ENCODE peak calls at places on chromosomes 7 and 10, in nine cellular contexts. One of them, this sample, is unnamed. For H3K9me3, the result is how much of the 10 kb centered on the place peaks cover.

GRCh38 chr7:103805376-103805775 is 184.1 kb downstream of the RELN start:
- DNase-seq in AG04450: no peak
- DNase-seq in heart left ventricle: no peak
- DNase-seq in stomach: no peak
- DNase-seq in left ventricle myocardium inferior: no peak
- DNase-seq in WERI-Rb-1: no peak
- DNase-seq in A549: no peak
- DNase-seq in colonic mucosa: no peak
- DNase-seq in H9: no peak
- DNase-seq in this sample: no peak

GRCh38 chr10:4984971-4985594 is 18.6 kb downstream of the AKR1C2 start:
- DNase-seq in A549: peak
- DNase-seq in heart left ventricle: no peak
- DNase-seq in left ventricle myocardium inferior: no peak
- DNase-seq in H9: no peak
- DNase-seq in AG04450: no peak
- DNase-seq in stomach: no peak
- DNase-seq in WERI-Rb-1: no peak
- DNase-seq in colonic mucosa: no peak
- DNase-seq in this sample: peak

GRCh38 chr10:129621694-129622093 is 154.7 kb downstream of the MGMT start:
- DNase-seq in A549: no peak
- DNase-seq in colonic mucosa: no peak
- DNase-seq in stomach: no peak
- DNase-seq in heart left ventricle: no peak
- DNase-seq in left ventricle myocardium inferior: no peak
- DNase-seq in WERI-Rb-1: no peak
- DNase-seq in AG04450: no peak
- DNase-seq in H9: no peak
- DNase-seq in this sample: no peak

GRCh38 chr10:5905854-5906507 is 15.9 kb downstream of the FBH1 start:
- DNase-seq in left ventricle myocardium inferior: peak
- DNase-seq in H9: no peak
- DNase-seq in heart left ventricle: peak
- DNase-seq in stomach: peak
- DNase-seq in colonic mucosa: no peak
- DNase-seq in WERI-Rb-1: no peak
- DNase-seq in AG04450: no peak
- DNase-seq in A549: no peak
- DNase-seq in this sample: no peak

GRCh38 chr10:76916536-76916935 is 721.1 kb downstream of the KCNMA1 start:
- DNase-seq in heart left ventricle: no peak
- DNase-seq in A549: no peak
- DNase-seq in AG04450: no peak
- DNase-seq in left ventricle myocardium inferior: no peak
- DNase-seq in colonic mucosa: no peak
- DNase-seq in H9: no peak
- DNase-seq in stomach: no peak
- DNase-seq in WERI-Rb-1: no peak
- DNase-seq in this sample: no peak

GRCh38 chr10:68787813-68788212 is 39.5 kb upstream of the STOX1 start:
- DNase-seq in colonic mucosa: no peak
- DNase-seq in WERI-Rb-1: no peak
- DNase-seq in H9: no peak
- DNase-seq in stomach: no peak
- DNase-seq in left ventricle myocardium inferior: no peak
- DNase-seq in A549: no peak
- DNase-seq in AG04450: no peak
- DNase-seq in heart left ventricle: no peak
- DNase-seq in this sample: no peak

GRCh38 chr10:124296121-124296812 is 122.5 kb downstream of the OAT start:
- DNase-seq in stomach: no peak
- DNase-seq in H9: peak
- DNase-seq in colonic mucosa: no peak
- DNase-seq in left ventricle myocardium inferior: no peak
- DNase-seq in AG04450: no peak
- DNase-seq in heart left ventricle: no peak
- DNase-seq in WERI-Rb-1: no peak
- DNase-seq in A549: no peak
- DNase-seq in this sample: no peak

GRCh38 chr7:24932815-24933214 is 47.2 kb downstream of the OSBPL3 start:
- DNase-seq in left ventricle myocardium inferior: no peak
- DNase-seq in colonic mucosa: no peak
- DNase-seq in AG04450: no peak
- DNase-seq in heart left ventricle: peak
- DNase-seq in WERI-Rb-1: no peak
- DNase-seq in A549: no peak
- DNase-seq in stomach: no peak
- DNase-seq in H9: no peak
- DNase-seq in this sample: no peak

GRCh38 chr7:101859411-101860106 is 42.1 kb downstream of the CUX1 start:
- DNase-seq in A549: peak
- DNase-seq in colonic mucosa: no peak
- DNase-seq in heart left ventricle: no peak
- DNase-seq in stomach: no peak
- DNase-seq in WERI-Rb-1: no peak
- DNase-seq in left ventricle myocardium inferior: no peak
- DNase-seq in AG04450: no peak
- DNase-seq in H9: no peak
- DNase-seq in this sample: no peak

GRCh38 chr7:35037211-35037525 is at the start of gene DPY19L1:
- DNase-seq in H9: no peak
- DNase-seq in heart left ventricle: no peak
- DNase-seq in AG04450: no peak
- DNase-seq in A549: no peak
- DNase-seq in left ventricle myocardium inferior: no peak
- DNase-seq in WERI-Rb-1: no peak
- DNase-seq in colonic mucosa: no peak
- DNase-seq in stomach: no peak
- DNase-seq in this sample: no peak

GRCh38 chr10:120656121-120656520 is 195.0 kb upstream of the WDR11 start:
- DNase-seq in left ventricle myocardium inferior: no peak
- DNase-seq in H9: no peak
- DNase-seq in AG04450: no peak
- DNase-seq in heart left ventricle: no peak
- DNase-seq in WERI-Rb-1: no peak
- DNase-seq in A549: no peak
- DNase-seq in colonic mucosa: no peak
- DNase-seq in stomach: no peak
- DNase-seq in this sample: no peak

GRCh38 chr7:44109991-44110390 is 5.8 kb downstream of the AEBP1 start:
- DNase-seq in left ventricle myocardium inferior: no peak
- DNase-seq in A549: no peak
- DNase-seq in heart left ventricle: peak
- DNase-seq in stomach: no peak
- DNase-seq in colonic mucosa: no peak
- DNase-seq in WERI-Rb-1: no peak
- DNase-seq in H9: no peak
- DNase-seq in AG04450: no peak
- DNase-seq in this sample: no peak

GRCh38 chr7:22435105-22435504 is 64.9 kb downstream of the STEAP1B start:
- DNase-seq in left ventricle myocardium inferior: no peak
- DNase-seq in colonic mucosa: no peak
- DNase-seq in H9: no peak
- DNase-seq in A549: no peak
- DNase-seq in stomach: no peak
- DNase-seq in AG04450: no peak
- DNase-seq in heart left ventricle: no peak
- DNase-seq in WERI-Rb-1: no peak
- DNase-seq in this sample: no peak

GRCh38 chr7:69732203-69732602 is 133.9 kb downstream of the AUTS2 start:
- DNase-seq in heart left ventricle: no peak
- DNase-seq in AG04450: no peak
- DNase-seq in WERI-Rb-1: no peak
- DNase-seq in H9: no peak
- DNase-seq in stomach: peak
- DNase-seq in left ventricle myocardium inferior: no peak
- DNase-seq in A549: peak
- DNase-seq in colonic mucosa: peak
- DNase-seq in this sample: peak

GRCh38 chr7:132991615-132992587 is 90.0 kb downstream of the CHCHD3 start:
- DNase-seq in left ventricle myocardium inferior: no peak
- DNase-seq in WERI-Rb-1: no peak
- DNase-seq in A549: no peak
- DNase-seq in AG04450: no peak
- DNase-seq in colonic mucosa: no peak
- DNase-seq in H9: no peak
- DNase-seq in heart left ventricle: no peak
- DNase-seq in stomach: no peak
- DNase-seq in this sample: no peak

GRCh38 chr7:4066626-4067475 is 615.2 kb upstream of the FOXK1 start:
- DNase-seq in WERI-Rb-1: peak
- DNase-seq in left ventricle myocardium inferior: no peak
- DNase-seq in AG04450: no peak
- DNase-seq in stomach: peak
- DNase-seq in colonic mucosa: no peak
- DNase-seq in heart left ventricle: no peak
- DNase-seq in H9: no peak
- DNase-seq in A549: no peak
- DNase-seq in this sample: no peak

GRCh38 chr10:99742240-99742639 is 10.2 kb downstream of the CUTC start:
- DNase-seq in left ventricle myocardium inferior: no peak
- DNase-seq in heart left ventricle: no peak
- DNase-seq in AG04450: no peak
- DNase-seq in WERI-Rb-1: no peak
- DNase-seq in H9: no peak
- DNase-seq in colonic mucosa: no peak
- DNase-seq in stomach: no peak
- DNase-seq in A549: no peak
- DNase-seq in this sample: no peak

GRCh38 chr10:78784454-78785414 is 284.0 kb upstream of the ZMIZ1 start:
- DNase-seq in heart left ventricle: no peak
- DNase-seq in A549: no peak
- DNase-seq in left ventricle myocardium inferior: peak
- DNase-seq in WERI-Rb-1: no peak
- DNase-seq in stomach: no peak
- DNase-seq in AG04450: no peak
- DNase-seq in colonic mucosa: no peak
- DNase-seq in H9: no peak
- DNase-seq in this sample: no peak

GRCh38 chr7:80288175-80289122 is 153.8 kb downstream of the GNAI1 start:
- DNase-seq in WERI-Rb-1: peak
- DNase-seq in H9: peak
- DNase-seq in heart left ventricle: no peak
- DNase-seq in AG04450: no peak
- DNase-seq in colonic mucosa: no peak
- DNase-seq in stomach: no peak
- DNase-seq in A549: peak
- DNase-seq in left ventricle myocardium inferior: no peak
- DNase-seq in this sample: no peak
- TF ChIP-seq CTCF in WERI-Rb-1: peak
- TF ChIP-seq CTCF in H9: peak
- TF ChIP-seq CTCF in heart left ventricle: no peak
- TF ChIP-seq CTCF in AG04450: no peak
- TF ChIP-seq CTCF in colonic mucosa: no peak
- TF ChIP-seq CTCF in stomach: no peak
- TF ChIP-seq CTCF in A549: peak
- TF ChIP-seq CTCF in left ventricle myocardium inferior: peak
- TF ChIP-seq CTCF in this sample: no peak

GRCh38 chr10:132541129-132541528 is 3.5 kb downstream of the INPP5A start:
- DNase-seq in left ventricle myocardium inferior: no peak
- DNase-seq in stomach: no peak
- DNase-seq in AG04450: no peak
- DNase-seq in colonic mucosa: no peak
- DNase-seq in A549: no peak
- DNase-seq in H9: no peak
- DNase-seq in heart left ventricle: peak
- DNase-seq in WERI-Rb-1: no peak
- DNase-seq in this sample: peak
- H3K27ac ChIP-seq in left ventricle myocardium inferior: peak
- H3K27ac ChIP-seq in stomach: peak
- H3K27ac ChIP-seq in AG04450: no peak
- H3K27ac ChIP-seq in colonic mucosa: no peak
- H3K27ac ChIP-seq in A549: no peak
- H3K27ac ChIP-seq in H9: no peak
- H3K27ac ChIP-seq in heart left ventricle: peak
- H3K27ac ChIP-seq in WERI-Rb-1: no peak
- H3K27ac ChIP-seq in this sample: no peak

GRCh38 chr7:159166530-159166929 is 21.9 kb upstream of the VIPR2 start:
- DNase-seq in colonic mucosa: no peak
- DNase-seq in A549: no peak
- DNase-seq in H9: no peak
- DNase-seq in left ventricle myocardium inferior: no peak
- DNase-seq in stomach: no peak
- DNase-seq in heart left ventricle: no peak
- DNase-seq in AG04450: no peak
- DNase-seq in WERI-Rb-1: no peak
- DNase-seq in this sample: no peak
- H3K9me3 ChIP-seq in colonic mucosa: under half
- H3K9me3 ChIP-seq in A549: under half
- H3K9me3 ChIP-seq in H9: under half
- H3K9me3 ChIP-seq in left ventricle myocardium inferior: under half
- H3K9me3 ChIP-seq in stomach: under half
- H3K9me3 ChIP-seq in heart left ventricle: under half
- H3K9me3 ChIP-seq in AG04450: under half
- H3K9me3 ChIP-seq in WERI-Rb-1: under half
- H3K9me3 ChIP-seq in this sample: under half

GRCh38 chr10:12975906-12976305 is 25.6 kb downstream of the CCDC3 start:
- DNase-seq in stomach: no peak
- DNase-seq in AG04450: no peak
- DNase-seq in H9: no peak
- DNase-seq in WERI-Rb-1: no peak
- DNase-seq in left ventricle myocardium inferior: no peak
- DNase-seq in colonic mucosa: no peak
- DNase-seq in heart left ventricle: no peak
- DNase-seq in A549: no peak
- DNase-seq in this sample: no peak

GRCh38 chr10:12974123-12974844 is 27.2 kb downstream of the CCDC3 start:
- DNase-seq in AG04450: no peak
- DNase-seq in A549: no peak
- DNase-seq in colonic mucosa: no peak
- DNase-seq in heart left ventricle: no peak
- DNase-seq in H9: no peak
- DNase-seq in stomach: no peak
- DNase-seq in WERI-Rb-1: no peak
- DNase-seq in left ventricle myocardium inferior: no peak
- DNase-seq in this sample: no peak

GRCh38 chr10:12974845-12975199 is 26.7 kb downstream of the CCDC3 start:
- DNase-seq in AG04450: no peak
- DNase-seq in heart left ventricle: no peak
- DNase-seq in left ventricle myocardium inferior: no peak
- DNase-seq in A549: no peak
- DNase-seq in WERI-Rb-1: no peak
- DNase-seq in H9: no peak
- DNase-seq in colonic mucosa: no peak
- DNase-seq in stomach: no peak
- DNase-seq in this sample: no peak

GRCh38 chr10:12973149-12973718 is 28.3 kb downstream of the CCDC3 start:
- DNase-seq in WERI-Rb-1: no peak
- DNase-seq in left ventricle myocardium inferior: no peak
- DNase-seq in AG04450: no peak
- DNase-seq in A549: no peak
- DNase-seq in heart left ventricle: no peak
- DNase-seq in colonic mucosa: no peak
- DNase-seq in H9: no peak
- DNase-seq in stomach: no peak
- DNase-seq in this sample: no peak

DNA sequence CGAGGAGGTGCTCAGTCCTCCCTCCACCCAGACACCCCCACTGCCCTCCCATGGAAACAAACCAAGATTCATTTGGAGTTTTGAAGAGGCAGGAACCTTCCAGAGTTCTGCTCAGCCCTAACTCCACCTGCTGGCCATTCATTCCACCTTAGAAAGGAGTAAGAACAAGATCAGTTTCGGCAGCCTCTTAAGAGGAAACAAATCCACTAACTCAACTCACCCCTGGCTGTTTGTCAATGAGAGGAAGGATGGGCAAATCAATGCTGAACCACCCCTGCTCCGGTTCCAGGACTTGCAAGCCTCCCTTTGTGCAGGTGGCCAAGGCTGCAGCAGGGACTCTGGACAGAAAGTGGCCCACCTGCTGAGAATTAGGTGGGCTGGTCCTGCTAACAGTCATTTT is 26.2 kb downstream of the CCDC3 start:
- DNase-seq in AG04450: no peak
- DNase-seq in A549: peak
- DNase-seq in left ventricle myocardium inferior: no peak
- DNase-seq in heart left ventricle: no peak
- DNase-seq in stomach: no peak
- DNase-seq in colonic mucosa: no peak
- DNase-seq in H9: no peak
- DNase-seq in WERI-Rb-1: no peak
- DNase-seq in this sample: no peak
- TF ChIP-seq CTCF in AG04450: peak
- TF ChIP-seq CTCF in A549: peak
- TF ChIP-seq CTCF in left ventricle myocardium inferior: peak
- TF ChIP-seq CTCF in heart left ventricle: no peak
- TF ChIP-seq CTCF in stomach: no peak
- TF ChIP-seq CTCF in colonic mucosa: no peak
- TF ChIP-seq CTCF in H9: peak
- TF ChIP-seq CTCF in WERI-Rb-1: peak
- TF ChIP-seq CTCF in this sample: no peak